ENCODE peak calls at places on chromosomes 13 and 19, in seven cellular contexts. I is BJ, Q is IMR-90, W is uterus, K is right atrium auricular region, C is fibroblast of pulmonary artery, Z is mammary epithelial cell. J is an unnamed sample.

GRCh38 chr19:48480151-48480475 is 10.9 kb downstream of the CYTH2 start:
- DNase-seq in I (no peak), Q (no peak), W (peak), K (peak), C (no peak), Z (no peak), J (no peak)

GRCh38 chr13:43516401-43516826 is 270.4 kb downstream of the ENOX1 start:
- DNase-seq in I (peak), Q (peak), W (peak), K (no peak), C (peak), Z (no peak), J (peak)

GRCh38 chr19:1970806-1971502 is 30.0 kb downstream of the CSNK1G2 start:
- DNase-seq in I (no peak), Q (no peak), W (no peak), K (no peak), C (no peak), Z (no peak), J (no peak)

GRCh38 chr19:47280183-47280797 is 5.6 kb downstream of the INAFM1 start:
- DNase-seq in I (no peak), Q (no peak), W (peak), K (no peak), C (peak), Z (no peak), J (peak)

GRCh38 chr13:93963266-93964131 is 516.0 kb downstream of the DCT start:
- DNase-seq in I (no peak), Q (peak), W (no peak), K (no peak), C (peak), Z (no peak), J (peak)

GRCh38 chr13:112779856-112780604 is 90.2 kb downstream of the ATP11A start:
- DNase-seq in I (no peak), Q (peak), W (peak), K (peak), C (no peak), Z (no peak), J (no peak)

GRCh38 chr19:35212241-35212640 is 16.3 kb downstream of the FAM187B start:
- DNase-seq in I (no peak), Q (no peak), W (no peak), K (no peak), C (no peak), Z (no peak), J (no peak)

GRCh38 chr19:47511681-47512080 is 3.2 kb downstream of the NAPA start:
- DNase-seq in I (no peak), Q (peak), W (peak), K (no peak), C (peak), Z (no peak), J (peak)

GRCh38 chr13:98461525-98462240 is 115.2 kb downstream of the STK24 start:
- DNase-seq in I (no peak), Q (no peak), W (no peak), K (no peak), C (no peak), Z (no peak), J (no peak)

GRCh38 chr13:114268344-114269280 is 12.8 kb upstream of the UPF3A start:
- DNase-seq in I (no peak), Q (no peak), W (no peak), K (no peak), C (no peak), Z (no peak), J (no peak)

GRCh38 chr19:46875234-46875633 is 14.4 kb downstream of the ARHGAP35 start:
- DNase-seq in I (no peak), Q (no peak), W (no peak), K (no peak), C (no peak), Z (peak), J (no peak)

GRCh38 chr19:42276284-42276683 is 7.2 kb downstream of the CIC start:
- DNase-seq in I (no peak), Q (no peak), W (no peak), K (no peak), C (no peak), Z (no peak), J (no peak)

GRCh38 chr13:91381371-91381770 is 17.1 kb upstream of the GPC5 start:
- DNase-seq in I (no peak), Q (peak), W (no peak), K (no peak), C (peak), Z (no peak), J (peak)

GRCh38 chr13:72462726-72463125 is 264.7 kb downstream of the MZT1 start:
- DNase-seq in I (no peak), Q (no peak), W (no peak), K (no peak), C (no peak), Z (no peak), J (no peak)

GRCh38 chr19:15320118-15320517 is 12.2 kb downstream of the BRD4 start:
- DNase-seq in I (peak), Q (peak), W (no peak), K (no peak), C (no peak), Z (no peak), J (peak)

GRCh38 chr19:16017138-16017490 is 59.2 kb upstream of the TPM4 start:
- DNase-seq in I (no peak), Q (no peak), W (no peak), K (no peak), C (no peak), Z (no peak), J (no peak)

GRCh38 chr13:58165617-58166016 is 534.1 kb downstream of the PCDH17 start:
- DNase-seq in I (no peak), Q (no peak), W (no peak), K (no peak), C (no peak), Z (no peak), J (no peak)

GRCh38 chr19:19525611-19526380 is 2.9 kb upstream of the YJEFN3 start:
- DNase-seq in I (no peak), Q (no peak), W (no peak), K (no peak), C (no peak), Z (no peak), J (no peak)

GRCh38 chr19:16441661-16442071 is 30.1 kb downstream of the EPS15L1 start:
- DNase-seq in I (no peak), Q (no peak), W (no peak), K (no peak), C (no peak), Z (no peak), J (no peak)

GRCh38 chr13:64855506-64855905 is 2374.6 kb downstream of the PCDH9 start:
- DNase-seq in I (no peak), Q (peak), W (no peak), K (no peak), C (peak), Z (no peak), J (peak)

GRCh38 chr13:75771818-75772217 is 135.7 kb downstream of the LMO7 start:
- DNase-seq in I (no peak), Q (peak), W (no peak), K (no peak), C (peak), Z (peak), J (peak)

GRCh38 chr13:109510036-109510435 is 276.3 kb downstream of the IRS2 start:
- DNase-seq in I (no peak), Q (no peak), W (no peak), K (no peak), C (no peak), Z (no peak), J (no peak)

GRCh38 chr13:28286263-28286662 is 147.9 kb downstream of the PAN3 start:
- DNase-seq in I (no peak), Q (no peak), W (no peak), K (no peak), C (no peak), Z (no peak), J (no peak)

GRCh38 chr19:8552810-8553209 is 24.4 kb downstream of the MYO1F start:
- DNase-seq in I (no peak), Q (peak), W (no peak), K (no peak), C (peak), Z (peak), J (peak)

GRCh38 chr19:45385392-45386221 is 15.2 kb upstream of the ERCC2 start:
- DNase-seq in I (no peak), Q (no peak), W (no peak), K (no peak), C (no peak), Z (no peak), J (no peak)

GRCh38 chr13:51475727-51476521 is 23.1 kb upstream of the INTS6 start:
- DNase-seq in I (no peak), Q (peak), W (no peak), K (no peak), C (peak), Z (no peak), J (peak)

GRCh38 chr19:17234911-17235617 is 9.0 kb downstream of the OCEL1 start:
- DNase-seq in I (no peak), Q (peak), W (peak), K (peak), C (peak), Z (peak), J (peak)

GRCh38 chr13:48563611-48564010 is 30.7 kb upstream of the RCBTB2 start:
- DNase-seq in I (no peak), Q (no peak), W (no peak), K (no peak), C (no peak), Z (no peak), J (no peak)

GRCh38 chr13:96020155-96020575 is 33.0 kb downstream of the UGGT2 start:
- DNase-seq in I (no peak), Q (peak), W (no peak), K (no peak), C (peak), Z (peak), J (peak)

GRCh38 chr13:91278888-91279287 is 68.6 kb upstream of the MIR17HG start:
- DNase-seq in I (no peak), Q (no peak), W (no peak), K (no peak), C (no peak), Z (no peak), J (no peak)

GRCh38 chr13:60571571-60571970 is 174.6 kb downstream of the TDRD3 start:
- DNase-seq in I (no peak), Q (no peak), W (no peak), K (no peak), C (no peak), Z (no peak), J (no peak)

GRCh38 chr19:46927106-46927505 is 66.3 kb downstream of the ARHGAP35 start:
- DNase-seq in I (no peak), Q (no peak), W (no peak), K (no peak), C (no peak), Z (peak), J (no peak)

GRCh38 chr19:39052243-39052746 is 19.9 kb upstream of the FBXO27 start:
- DNase-seq in I (no peak), Q (peak), W (peak), K (peak), C (peak), Z (peak), J (peak)

GRCh38 chr19:1045247-1045603 is 5.3 kb downstream of the ABCA7 start:
- DNase-seq in I (no peak), Q (no peak), W (no peak), K (no peak), C (no peak), Z (peak), J (no peak)

GRCh38 chr19:49878744-49879070 is 1.2 kb downstream of the TBC1D17 start:
- DNase-seq in I (no peak), Q (no peak), W (no peak), K (no peak), C (no peak), Z (no peak), J (no peak)

GRCh38 chr19:49881186-49881585 is 3.7 kb downstream of the TBC1D17 start:
- DNase-seq in I (no peak), Q (no peak), W (peak), K (no peak), C (no peak), Z (no peak), J (no peak)

GRCh38 chr19:49880162-49880869 is 2.8 kb downstream of the TBC1D17 start:
- DNase-seq in I (no peak), Q (no peak), W (peak), K (no peak), C (no peak), Z (no peak), J (no peak)

GRCh38 chr19:49877879-49878743 is 609 bp downstream of the TBC1D17 start:
- DNase-seq in I (peak), Q (peak), W (peak), K (peak), C (peak), Z (peak), J (peak)

GRCh38 chr19:49879243-49879960 is 1.9 kb downstream of the TBC1D17 start:
- DNase-seq in I (no peak), Q (no peak), W (no peak), K (no peak), C (no peak), Z (no peak), J (no peak)
- H3K4me3 ChIP-seq in I (no peak), Q (no peak), W (no peak), K (no peak), C (no peak), Z (no peak), J (no peak)

GRCh38 chr13:55577082-55577846 is 1563.5 kb upstream of the PRR20A start:
- DNase-seq in I (no peak), Q (no peak), W (no peak), K (no peak), C (no peak), Z (no peak), J (no peak)

GRCh38 chr13:55573565-55573964 is 1567.2 kb upstream of the PRR20A start:
- DNase-seq in I (no peak), Q (no peak), W (no peak), K (no peak), C (no peak), Z (no peak), J (no peak)

GRCh38 chr13:55576389-55576788 is 1564.3 kb upstream of the PRR20A start:
- DNase-seq in I (no peak), Q (no peak), W (no peak), K (no peak), C (no peak), Z (no peak), J (no peak)

GRCh38 chr13:55572862-55573261 is 1567.9 kb upstream of the PRR20A start:
- DNase-seq in I (no peak), Q (no peak), W (no peak), K (no peak), C (no peak), Z (no peak), J (no peak)

DNA sequence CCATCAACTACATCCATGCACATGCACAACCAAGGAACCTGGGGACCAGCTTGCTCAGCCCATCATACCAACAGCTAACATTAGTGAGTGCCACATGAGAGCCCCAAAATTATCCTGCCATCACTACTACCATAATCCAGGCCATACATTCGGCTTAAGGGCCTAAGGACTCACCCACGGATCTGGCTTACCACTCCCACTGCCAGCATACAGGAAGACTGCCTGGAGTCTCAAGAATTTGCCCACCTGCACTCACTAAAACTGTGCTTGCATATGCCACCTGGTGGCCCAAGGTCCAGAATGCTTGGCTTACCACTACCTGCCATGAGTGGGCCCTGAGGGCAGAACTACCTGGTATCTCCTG is 1562.9 kb upstream of the PRR20A start:
- DNase-seq in I (no peak), Q (no peak), W (no peak), K (no peak), C (no peak), Z (no peak), J (no peak)
- TF ChIP-seq CTCF in I (no peak), Q (no peak), W (no peak), K (no peak), C (no peak), Z (no peak), J (no peak)

DNA sequence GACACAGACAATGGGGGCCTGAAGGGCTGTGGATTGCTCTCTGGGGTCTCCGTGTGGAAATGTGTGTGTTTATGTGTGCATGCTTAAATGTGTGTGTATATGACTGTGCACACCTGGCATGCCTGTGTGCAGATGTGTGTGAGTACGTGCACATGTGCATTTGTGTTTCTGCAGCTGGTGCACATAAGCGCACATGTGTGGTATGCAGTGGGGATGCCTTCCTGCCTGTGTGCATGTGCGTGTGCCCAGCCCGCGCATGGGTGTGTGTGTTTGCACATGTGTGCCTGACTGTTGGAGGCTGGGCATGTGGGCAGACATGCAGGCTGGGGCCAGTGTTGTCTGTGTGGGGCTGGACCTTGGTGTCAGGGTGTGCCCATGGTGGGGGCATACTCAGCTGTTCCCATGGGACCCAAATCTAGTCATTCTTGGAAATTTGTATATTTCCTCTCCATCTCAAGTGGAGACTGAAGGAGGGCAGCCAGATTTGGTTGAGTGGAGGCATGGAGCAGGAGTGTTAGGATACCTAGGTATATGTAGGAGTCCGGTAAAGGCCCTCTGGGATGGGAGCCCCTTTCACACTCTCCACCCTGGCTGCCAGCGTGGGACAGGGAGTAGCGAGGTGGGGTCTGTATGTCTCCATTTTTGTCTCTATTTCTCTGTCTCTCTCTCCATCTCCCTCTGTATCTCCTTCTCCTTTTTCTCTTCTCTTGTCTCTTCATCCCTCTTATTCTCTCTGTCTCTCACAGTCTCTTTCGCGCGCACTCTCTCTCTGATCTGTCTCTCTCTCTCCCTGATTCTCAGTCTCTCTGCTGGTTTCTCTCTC is 50.0 kb downstream of the CELF5 start:
- DNase-seq in I (no peak), Q (no peak), W (no peak), K (no peak), C (no peak), Z (no peak), J (no peak)
- H3K4me3 ChIP-seq in I (no peak), Q (no peak), W (no peak), K (no peak), C (no peak), Z (no peak), J (no peak)

GRCh38 chr13:110925023-110925608 is 10.2 kb upstream of the ANKRD10 start:
- DNase-seq in I (no peak), Q (no peak), W (no peak), K (no peak), C (peak), Z (no peak), J (no peak)
- TF ChIP-seq CTCF in I (peak), Q (peak), W (peak), K (peak), C (peak), Z (no peak), J (no peak)